ENCODE peak calls at places on chromosome 7, in four cellular contexts. T is tibial nerve, U is Peyer's patch, H is left ventricle myocardium inferior. S is an unnamed sample.

GRCh38 chr7:137001478-137001877 is 133.0 kb downstream of the CHRM2 start:
- DNase-seq in U (no peak), H (no peak), T (no peak), S (no peak)

GRCh38 chr7:33024189-33024757 is 38.3 kb downstream of the NT5C3A start:
- DNase-seq in U (no peak), H (no peak), T (no peak), S (no peak)

GRCh38 chr7:39465055-39465929 is 100.9 kb upstream of the YAE1 start:
- DNase-seq in T (peak; percentile 16), H (no peak), U (no peak), S (no peak)

GRCh38 chr7:155223021-155223420 is 74.7 kb upstream of the INSIG1 start:
- DNase-seq in T (no peak), H (no peak), U (peak; percentile 11), S (no peak)

GRCh38 chr7:21086688-21087087 is 300.0 kb upstream of the SP8 start:
- DNase-seq in U (no peak), T (no peak), H (no peak), S (no peak)

GRCh38 chr7:2477447-2478386 is 1.5 kb upstream of the GRIFIN start:
- DNase-seq in U (peak; percentile 82), T (peak; percentile 23), H (peak; percentile 69), S (peak; percentile 76)

GRCh38 chr7:65339257-65339656 is 34.4 kb upstream of the ZNF92 start:
- DNase-seq in T (no peak), H (no peak), U (no peak), S (no peak)

GRCh38 chr7:128869138-128869943 is 6.7 kb downstream of the ATP6V1F start:
- DNase-seq in U (peak; percentile 85), H (peak; percentile 42), T (no peak), S (peak; percentile 39)

GRCh38 chr7:55177068-55177530 is 158.3 kb downstream of the EGFR start:
- DNase-seq in T (no peak), H (no peak), U (no peak), S (no peak)

GRCh38 chr7:45623740-45624391 is 49.7 kb downstream of the ADCY1 start:
- DNase-seq in U (no peak), T (no peak), H (no peak), S (no peak)

GRCh38 chr7:137986252-137987010 is 15.5 kb downstream of the CREB3L2 start:
- DNase-seq in H (no peak), U (no peak), T (peak; percentile 66), S (no peak)

GRCh38 chr7:103141753-103142404 is 7.0 kb downstream of the NAPEPLD start:
- DNase-seq in T (no peak), H (no peak), U (no peak), S (no peak)

GRCh38 chr7:151415375-151416112 is 5.7 kb upstream of the WDR86 start:
- DNase-seq in T (no peak), U (no peak), H (no peak), S (no peak)

GRCh38 chr7:73900286-73900685 is 39.3 kb downstream of the TMEM270 start:
- DNase-seq in T (no peak), H (no peak), U (no peak), S (no peak)

GRCh38 chr7:104984591-104985258 is 29.3 kb upstream of the KMT2E start:
- DNase-seq in U (no peak), T (peak; percentile 3), H (no peak), S (no peak)

GRCh38 chr7:5634107-5634950 is 147.1 kb downstream of the RNF216 start:
- DNase-seq in H (peak; percentile 71), T (peak; percentile 70), U (no peak), S (no peak)

GRCh38 chr7:108222236-108222892 is 92.2 kb upstream of the LAMB4 start:
- DNase-seq in H (no peak), T (no peak), U (no peak), S (no peak)

GRCh38 chr7:116122972-116123595 is 87.3 kb upstream of the TES start:
- DNase-seq in H (no peak), T (no peak), U (no peak), S (no peak)

GRCh38 chr7:128913856-128914565 is 3.5 kb upstream of the KCP start:
- DNase-seq in U (peak; percentile 41), T (no peak), H (no peak), S (no peak)

GRCh38 chr7:3520206-3520605 is 219.2 kb downstream of the SDK1 start:
- DNase-seq in H (no peak), U (no peak), T (no peak), S (no peak)

GRCh38 chr7:94375713-94376112 is 19.0 kb upstream of the COL1A2 start:
- DNase-seq in U (no peak), T (peak; percentile 41), H (no peak), S (no peak)

GRCh38 chr7:29265208-29265923 is 70.8 kb downstream of the CHN2 start:
- DNase-seq in U (no peak), T (peak; percentile 32), H (no peak), S (no peak)

GRCh38 chr7:132286836-132287235 is 289.4 kb downstream of the PLXNA4 start:
- DNase-seq in H (no peak), U (no peak), T (no peak), S (no peak)

GRCh38 chr7:80883188-80884025 is 35.4 kb downstream of the SEMA3C start:
- DNase-seq in T (no peak), U (no peak), H (no peak), S (no peak)

GRCh38 chr7:121107923-121108498 is 119.5 kb downstream of the CPED1 start:
- DNase-seq in T (no peak), H (no peak), U (no peak), S (peak; percentile 31)

GRCh38 chr7:22653981-22654380 is 73.0 kb upstream of the IL6 start:
- DNase-seq in H (no peak), T (no peak), U (no peak), S (no peak)

GRCh38 chr7:2499719-2500430 is 19.7 kb upstream of the LFNG start:
- DNase-seq in H (no peak), U (no peak), T (no peak), S (no peak)

GRCh38 chr7:142001163-142001874 is 5.6 kb downstream of the MGAM start:
- DNase-seq in U (peak; percentile 66), H (no peak), T (no peak), S (no peak)

GRCh38 chr7:148702876-148703670 is 4.4 kb downstream of the CUL1 start:
- DNase-seq in H (no peak), T (no peak), U (no peak), S (no peak)
- H3K4me1 ChIP-seq in H (peaks cover 97% of the 10 kb centered on the region), T (peaks cover 82% of the 10 kb centered on the region), U (peaks cover 48% of the 10 kb centered on the region), S (peaks cover 74% of the 10 kb centered on the region)

GRCh38 chr7:159051916-159052315 is 92.8 kb downstream of the VIPR2 start:
- DNase-seq in T (no peak), U (no peak), H (no peak), S (no peak)

GRCh38 chr7:159047536-159047935 is 97.1 kb downstream of the VIPR2 start:
- DNase-seq in T (no peak), H (no peak), U (no peak), S (no peak)

GRCh38 chr7:159048656-159049055 is 96.0 kb downstream of the VIPR2 start:
- DNase-seq in T (no peak), H (no peak), U (no peak), S (no peak)

GRCh38 chr7:159049266-159050025 is 95.2 kb downstream of the VIPR2 start:
- DNase-seq in H (no peak), T (no peak), U (no peak), S (no peak)

DNA sequence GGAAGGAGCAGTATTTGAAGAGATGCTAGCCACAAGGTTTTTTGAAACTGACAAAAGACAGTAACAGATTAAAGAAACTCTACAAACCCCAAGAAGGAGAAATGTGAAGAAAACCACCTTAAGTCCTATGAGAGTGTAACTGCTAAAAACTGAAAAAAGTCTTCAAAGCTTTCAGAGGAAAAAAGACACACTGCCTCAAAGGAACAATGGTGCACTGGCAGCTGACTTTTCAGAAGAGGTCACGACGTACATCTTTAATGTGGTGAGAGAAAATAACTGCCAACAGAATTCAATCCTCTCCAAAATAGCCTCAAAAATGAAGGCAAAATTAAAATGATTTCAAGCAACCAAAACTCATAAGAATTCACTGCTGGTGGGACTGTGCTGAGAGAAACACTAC is 94.0 kb downstream of the VIPR2 start:
- DNase-seq in T (no peak), H (no peak), U (no peak), S (no peak)
- H3K4me1 ChIP-seq in T (no peaks in the 10 kb centered on the region), H (no peaks in the 10 kb centered on the region), U (no peaks in the 10 kb centered on the region), S (no peaks in the 10 kb centered on the region)

GRCh38 chr7:47579458-47579857 is 2.5 kb downstream of the TNS3 start:
- DNase-seq in T (no peak), H (no peak), U (no peak), S (no peak)

GRCh38 chr7:47578581-47579270 is 3.2 kb downstream of the TNS3 start:
- DNase-seq in U (no peak), T (no peak), H (no peak), S (no peak)

GRCh38 chr7:47581442-47581820 is 480 bp downstream of the TNS3 start:
- DNase-seq in H (no peak), T (no peak), U (peak; percentile 75), S (no peak)

GRCh38 chr7:47580811-47581331 is 1.0 kb downstream of the TNS3 start:
- DNase-seq in U (no peak), H (no peak), T (no peak), S (no peak)

DNA sequence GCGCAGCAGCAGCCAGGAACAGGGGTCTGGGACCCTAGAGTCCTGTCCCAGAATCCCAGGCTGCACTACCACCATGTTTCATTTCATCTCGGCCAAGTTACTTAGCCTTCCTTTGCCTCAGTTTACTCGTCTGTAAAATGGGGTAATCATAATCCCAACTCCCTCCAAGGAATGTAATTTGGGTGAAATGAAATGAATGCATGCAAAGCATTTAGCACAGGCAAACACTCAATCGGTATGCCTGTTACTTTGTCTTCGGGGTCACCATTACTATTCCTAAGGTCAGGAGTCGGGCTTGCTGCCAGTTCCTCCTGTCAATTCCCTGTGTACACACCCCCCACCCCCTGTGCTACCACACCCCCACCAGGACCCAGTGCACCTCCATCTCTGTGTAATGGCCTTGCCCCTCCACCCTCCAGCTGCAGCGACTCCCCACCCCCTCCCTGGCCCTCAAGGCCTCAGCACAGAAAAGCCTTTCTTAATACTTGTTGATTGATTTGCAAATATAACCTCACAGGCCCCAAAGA is 1.7 kb downstream of the TNS3 start:
- DNase-seq in T (no peak), H (no peak), U (peak; percentile 75), S (no peak)
- H3K4me1 ChIP-seq in T (peaks cover 89% of the 10 kb centered on the region), H (peaks cover 71% of the 10 kb centered on the region), U (peaks cover 60% of the 10 kb centered on the region), S (no peaks in the 10 kb centered on the region)

GRCh38 chr7:77413128-77413527 is 3.0 kb downstream of the GSAP start:
- DNase-seq in T (peak; percentile 15), H (no peak), U (no peak), S (no peak)

GRCh38 chr7:77416621-77417371 is 647 bp upstream of the GSAP start:
- DNase-seq in T (no peak), U (no peak), H (no peak), S (no peak)

GRCh38 chr7:77415474-77415821 is 701 bp downstream of the GSAP start:
- DNase-seq in T (no peak), H (no peak), U (no peak), S (peak; percentile 45)

GRCh38 chr7:77415822-77416620 is at the start of gene GSAP:
- DNase-seq in U (peak; percentile 87), H (peak; percentile 71), T (peak; percentile 35), S (peak; percentile 50)

DNA sequence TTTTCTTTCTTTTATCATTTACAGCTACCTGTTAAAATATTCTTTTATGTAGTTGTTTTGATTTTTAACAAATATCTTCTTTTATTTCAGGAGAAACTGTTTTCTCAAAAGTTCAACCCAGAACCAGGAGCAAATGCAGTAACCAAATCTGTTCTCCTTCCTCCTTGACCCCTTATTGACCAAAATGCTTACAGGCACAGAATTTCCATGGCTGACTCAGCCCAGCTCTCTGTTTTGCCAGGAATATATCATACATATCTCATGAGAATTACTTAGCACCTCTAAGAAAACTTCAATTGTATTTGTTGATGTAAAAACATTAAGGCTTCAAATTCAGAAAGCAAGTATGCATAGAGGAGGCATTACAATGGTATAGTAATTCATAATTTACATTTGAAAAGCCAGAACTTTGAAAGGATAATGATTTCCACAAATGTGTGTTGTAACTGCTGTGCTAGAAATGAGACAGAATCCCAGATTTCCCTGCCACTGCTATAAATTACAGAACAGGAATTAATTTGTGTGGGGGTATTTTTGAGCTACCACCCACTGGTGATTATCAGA is 2.2 kb downstream of the GSAP start:
- DNase-seq in T (no peak), U (no peak), H (no peak), S (no peak)
- H3K4me1 ChIP-seq in T (peaks cover 24% of the 10 kb centered on the region), U (peaks cover 8% of the 10 kb centered on the region), H (peaks cover 30% of the 10 kb centered on the region), S (peaks cover 28% of the 10 kb centered on the region)